ENCODE peak calls at places on chromosomes 16 and 17, in five cellular contexts. N, I, X, W and O are unnamed samples.

GRCh38 chr17:12620200-12620720 is 45.4 kb upstream of the MYOCD start:
- DNase-seq in N (no peak), W (no peak), I (peak), X (no peak), O (no peak)

GRCh38 chr16:49467540-49468372 is 94.2 kb downstream of the C16orf78 start:
- DNase-seq in I (no peak), X (no peak), W (no peak), N (no peak), O (no peak)

GRCh38 chr17:71472809-71473789 is 647.7 kb upstream of the SOX9 start:
- DNase-seq in N (no peak), W (no peak), I (peak), X (peak), O (no peak)

GRCh38 chr17:67290994-67291362 is 46.0 kb upstream of the HELZ start:
- DNase-seq in W (no peak), N (no peak), X (no peak), I (peak), O (no peak)

GRCh38 chr17:43701318-43701743 is 39.6 kb upstream of the MEOX1 start:
- DNase-seq in W (no peak), X (peak), N (no peak), I (peak), O (no peak)

GRCh38 chr17:42809250-42809649 is 10.6 kb downstream of the CNTD1 start:
- DNase-seq in I (peak), W (no peak), X (peak), N (no peak), O (no peak)

GRCh38 chr17:67531291-67531690 is 154.2 kb downstream of the PITPNC1 start:
- DNase-seq in N (no peak), W (no peak), X (no peak), I (no peak), O (peak)

GRCh38 chr16:48393843-48394703 is 8.9 kb upstream of the SIAH1 start:
- DNase-seq in I (peak), X (no peak), N (no peak), W (no peak), O (no peak)

GRCh38 chr17:68302066-68302564 is 10.8 kb downstream of the ARSG start:
- DNase-seq in W (no peak), I (no peak), X (no peak), N (no peak), O (no peak)

GRCh38 chr17:28169621-28170349 is 127.3 kb downstream of the NLK start:
- DNase-seq in X (no peak), I (no peak), N (no peak), W (no peak), O (no peak)

GRCh38 chr17:12041316-12041715 is 20.6 kb downstream of the MAP2K4 start:
- DNase-seq in I (peak), X (peak), N (no peak), W (no peak), O (no peak)

GRCh38 chr17:59651346-59651745 is 31.7 kb downstream of the CLTC start:
- DNase-seq in W (no peak), I (no peak), N (no peak), X (peak), O (no peak)

GRCh38 chr16:4846503-4846900 is 586 bp downstream of the GLYR1 start:
- DNase-seq in N (peak), I (peak), X (peak), W (peak), O (peak)

GRCh38 chr17:48322060-48322459 is 108.0 kb downstream of the SKAP1 start:
- DNase-seq in W (no peak), I (peak), N (no peak), X (no peak), O (no peak)

GRCh38 chr17:80880650-80880989 is 111.0 kb upstream of the CHMP6 start:
- DNase-seq in N (no peak), I (no peak), W (no peak), X (no peak), O (peak)

GRCh38 chr17:30095507-30096244 is 20.9 kb upstream of the NSRP1 start:
- DNase-seq in N (no peak), X (peak), I (peak), W (no peak), O (no peak)

GRCh38 chr17:20022701-20023100 is 13.5 kb downstream of the SPECC1 start:
- DNase-seq in I (no peak), X (no peak), W (no peak), N (no peak), O (no peak)

GRCh38 chr17:4407851-4408250 is 25.9 kb upstream of the SPNS3 start:
- DNase-seq in W (no peak), N (no peak), X (no peak), I (peak), O (no peak)

GRCh38 chr17:74429604-74430384 is 2.1 kb upstream of the GPRC5C start:
- DNase-seq in W (no peak), X (no peak), I (no peak), N (no peak), O (peak)

GRCh38 chr16:54936979-54937672 is 6.5 kb downstream of the IRX5 start:
- DNase-seq in N (no peak), W (no peak), I (peak), X (no peak), O (no peak)

GRCh38 chr17:60524463-60525346 is 1.3 kb downstream of the APPBP2 start:
- DNase-seq in N (no peak), I (peak), W (no peak), X (peak), O (no peak)

GRCh38 chr17:46194393-46195216 is 1.4 kb upstream of the KANSL1 start:
- DNase-seq in X (peak), N (no peak), I (peak), W (no peak), O (no peak)

GRCh38 chr17:17523714-17524075 is 27.5 kb upstream of the RASD1 start:
- DNase-seq in I (no peak), X (no peak), N (no peak), W (no peak), O (peak)

GRCh38 chr16:30491744-30492308 is 19.3 kb downstream of the ITGAL start:
- DNase-seq in I (peak), N (no peak), W (no peak), X (peak), O (no peak)

GRCh38 chr16:51399908-51400670 is 249.0 kb upstream of the SALL1 start:
- DNase-seq in I (no peak), X (no peak), N (no peak), W (no peak), O (no peak)

GRCh38 chr17:17523001-17523713 is 27.0 kb upstream of the RASD1 start:
- DNase-seq in W (no peak), N (no peak), I (no peak), X (peak), O (peak)

GRCh38 chr17:48728232-48729231 is at the start of gene HOXB13:
- DNase-seq in X (peak), W (peak), I (no peak), N (peak), O (peak)

GRCh38 chr16:71895679-71896385 is 501 bp downstream of the IST1 start:
- DNase-seq in I (peak), X (peak), W (peak), N (no peak), O (peak)

GRCh38 chr17:48382989-48383388 is 47.0 kb downstream of the SKAP1 start:
- DNase-seq in X (peak), N (no peak), I (no peak), W (no peak), O (no peak)

GRCh38 chr17:54861469-54861983 is 39.1 kb upstream of the TOM1L1 start:
- DNase-seq in X (no peak), I (no peak), N (no peak), W (no peak), O (no peak)

GRCh38 chr16:19114359-19115147 is 789 bp downstream of the ITPRIPL2 start:
- DNase-seq in W (peak), X (peak), I (peak), N (no peak), O (peak)

GRCh38 chr16:495127-495748 is 32.3 kb upstream of the CAPN15 start:
- DNase-seq in N (peak), X (peak), W (no peak), I (peak), O (no peak)

GRCh38 chr17:339193-340061 is 13.2 kb downstream of the RPH3AL start:
- DNase-seq in N (no peak), I (no peak), W (peak), X (no peak), O (no peak)

GRCh38 chr16:26715969-26716368 is 350.8 kb upstream of the C16orf82 start:
- DNase-seq in W (no peak), N (no peak), X (no peak), I (no peak), O (no peak)

GRCh38 chr16:86029131-86029741 is 130.3 kb downstream of the IRF8 start:
- DNase-seq in I (no peak), X (no peak), N (no peak), W (peak), O (no peak)

GRCh38 chr16:50284131-50284911 is 18.0 kb downstream of the ADCY7 start:
- DNase-seq in I (no peak), X (no peak), N (no peak), W (no peak), O (peak)

GRCh38 chr16:28943281-28943680 is 7.5 kb upstream of the NFATC2IP start:
- DNase-seq in X (no peak), I (no peak), N (no peak), W (no peak), O (no peak)

GRCh38 chr17:74051348-74051747 is 152.1 kb upstream of the RPL38 start:
- DNase-seq in W (no peak), N (no peak), X (peak), I (no peak), O (no peak)

GRCh38 chr16:5252800-5253199 is 155.2 kb upstream of the EEF2KMT start:
- DNase-seq in I (no peak), W (no peak), X (no peak), N (no peak), O (no peak)